ENCODE peak calls at places on chromosomes 4 and X, in six cellular contexts. U is HepG2, L is WTC11, A is SK-N-SH, Y is K562, B is HCT116. Q is an unnamed sample.

GRCh38 chrX:31702208-31702607 is 630.4 kb upstream of the FTHL17 start:
- DNase-seq in U (no peak), L (no peak), A (no peak), Y (no peak), B (no peak), Q (no peak)

GRCh38 chr4:120865985-120866384 is 56.5 kb downstream of the PRDM5 start:
- DNase-seq in U (no peak), L (peak; percentile 12), A (no peak), Y (no peak), B (no peak), Q (no peak)

GRCh38 chr4:176583278-176583677 is 209.4 kb downstream of the VEGFC start:
- DNase-seq in U (no peak), L (no peak), A (no peak), Y (no peak), B (no peak), Q (no peak)

GRCh38 chr4:7424553-7425111 is 10.1 kb downstream of the PSAPL1 start:
- DNase-seq in U (no peak), L (peak; percentile 23), A (peak; percentile 22), Y (no peak), B (no peak), Q (no peak)

GRCh38 chr4:86482851-86483490 is 111.1 kb upstream of the PTPN13 start:
- DNase-seq in U (no peak), L (peak; percentile 72), A (peak; percentile 11), Y (no peak), B (no peak), Q (no peak)

GRCh38 chr4:89492476-89493110 is 185.0 kb upstream of the GPRIN3 start:
- DNase-seq in U (no peak), L (no peak), A (no peak), Y (no peak), B (no peak), Q (peak; percentile 94)

GRCh38 chr4:153595894-153596601 is 88.0 kb upstream of the TLR2 start:
- DNase-seq in U (no peak), L (no peak), A (no peak), Y (no peak), B (no peak), Q (no peak)

GRCh38 chr4:122709236-122709635 is 23.3 kb upstream of the BBS12 start:
- DNase-seq in U (no peak), L (no peak), A (no peak), Y (no peak), B (no peak), Q (no peak)

GRCh38 chr4:16382571-16382970 is 156.3 kb upstream of the TAPT1 start:
- DNase-seq in U (no peak), L (no peak), A (no peak), Y (no peak), B (no peak), Q (no peak)

GRCh38 chrX:57155171-57155570 is 18.0 kb upstream of the SPIN2A start:
- DNase-seq in U (no peak), L (no peak), A (no peak), Y (no peak), B (no peak), Q (no peak)

GRCh38 chrX:86714441-86714840 is 566.2 kb downstream of the DACH2 start:
- DNase-seq in U (no peak), L (no peak), A (no peak), Y (no peak), B (no peak), Q (no peak)

GRCh38 chrX:52598886-52599285 is 55.8 kb downstream of the SSX7 start:
- DNase-seq in U (no peak), L (no peak), A (no peak), Y (no peak), B (no peak), Q (no peak)

GRCh38 chrX:149950681-149951080 is 12.4 kb upstream of the EOLA2 start:
- DNase-seq in U (peak; percentile 16), L (no peak), A (peak; percentile 18), Y (peak; percentile 12), B (peak; percentile 45), Q (peak; percentile 62)

GRCh38 chrX:12352922-12353321 is 214.6 kb downstream of the FRMPD4 start:
- DNase-seq in U (no peak), L (peak; percentile 12), A (no peak), Y (no peak), B (no peak), Q (no peak)

DNA sequence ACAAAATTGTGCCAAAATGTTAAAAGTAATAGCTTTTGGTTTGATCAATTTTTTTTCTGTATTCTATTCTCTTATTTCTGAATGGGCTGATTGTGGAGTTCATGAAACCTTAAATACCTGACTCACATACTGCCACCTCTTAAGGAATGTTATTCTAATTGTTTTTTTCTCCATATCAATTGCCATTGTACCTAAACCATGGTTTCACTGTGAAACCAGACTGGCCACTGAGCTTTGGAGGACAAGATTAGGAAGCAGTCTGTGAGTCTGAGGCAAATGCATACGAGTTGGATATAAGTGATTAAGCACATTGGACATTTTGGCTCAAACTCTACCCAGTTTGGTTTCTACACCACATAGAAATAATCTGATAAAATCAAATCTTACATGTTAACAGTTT is 184.0 kb downstream of the IQCM start:
- DNase-seq in U (no peak), L (no peak), A (no peak), Y (no peak), B (no peak), Q (no peak)
- TF ChIP-seq MAX in U (no peak), L (no peak), A (no peak), Y (no peak), B (no peak), Q (no peak)

GRCh38 chr4:97370581-97370980 is 772.7 kb downstream of the STPG2 start:
- DNase-seq in U (peak; percentile 3), L (no peak), A (no peak), Y (no peak), B (no peak), Q (no peak)

GRCh38 chr4:97366661-97367060 is 776.6 kb downstream of the STPG2 start:
- DNase-seq in U (no peak), L (no peak), A (no peak), Y (no peak), B (no peak), Q (no peak)

DNA sequence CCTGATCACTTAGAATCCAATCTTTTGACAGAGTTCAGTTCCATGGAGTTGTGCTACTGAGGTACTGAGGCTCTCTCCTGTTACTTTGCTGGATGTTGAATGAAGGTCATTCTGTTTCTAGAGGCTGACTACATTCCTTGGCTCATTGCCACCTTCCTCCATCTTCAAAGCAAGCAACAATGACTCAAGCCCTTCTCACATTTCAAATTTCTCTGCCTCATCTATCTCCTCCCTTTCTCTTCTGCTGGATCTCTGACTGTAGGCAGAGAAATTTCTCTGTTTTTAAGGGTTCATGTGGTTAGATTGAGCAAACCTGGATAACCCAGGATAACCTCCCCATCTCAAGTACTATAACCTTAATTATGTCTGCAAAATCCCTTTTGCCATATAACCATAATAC is 775.4 kb downstream of the STPG2 start:
- DNase-seq in U (no peak), L (no peak), A (no peak), Y (no peak), B (peak; percentile 83), Q (peak; percentile 32)
- TF ChIP-seq MAX in U (no peak), L (no peak), A (no peak), Y (no peak), B (no peak), Q (no peak)

DNA sequence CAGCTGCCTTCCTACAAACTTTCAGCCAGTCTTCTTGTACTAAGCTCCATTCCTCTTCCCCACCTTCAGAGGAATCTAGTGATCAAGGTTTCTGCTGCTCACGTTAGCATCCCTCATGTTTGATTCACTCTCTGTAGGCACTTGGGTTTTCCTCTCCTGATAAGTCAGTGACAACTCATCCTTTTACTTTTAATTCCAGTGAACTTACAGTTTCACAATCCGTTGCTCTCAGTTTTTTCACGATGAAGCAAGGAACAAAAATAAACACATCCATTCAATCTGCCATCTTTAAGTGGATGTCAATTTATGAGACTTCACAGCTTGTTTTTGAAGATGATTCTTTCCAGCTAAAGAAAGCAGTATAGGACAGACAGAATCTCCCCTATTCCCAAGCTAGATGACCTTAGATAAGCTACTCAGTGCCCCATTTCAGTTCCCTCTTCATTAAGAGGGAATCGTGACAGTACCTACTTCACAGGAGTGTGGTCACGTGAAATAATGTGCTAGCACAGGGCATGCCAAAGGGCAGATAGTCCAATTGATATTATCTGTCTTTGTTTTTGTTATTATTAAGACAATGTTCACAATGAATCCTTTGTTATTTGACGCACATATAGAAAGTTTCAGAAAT is 234.3 kb downstream of the PALLD start:
- DNase-seq in U (no peak), L (no peak), A (no peak), Y (no peak), B (no peak), Q (no peak)
- TF ChIP-seq MAX in U (no peak), L (no peak), A (no peak), Y (no peak), B (no peak), Q (no peak)

GRCh38 chr4:156322592-156322991 is 368.9 kb upstream of the CTSO start:
- DNase-seq in U (no peak), L (no peak), A (no peak), Y (no peak), B (peak; percentile 4), Q (no peak)
- TF ChIP-seq MAX in U (no peak), L (no peak), A (no peak), Y (no peak), B (no peak), Q (no peak)

Q was measured in endothelial cell of umbilical vein.